ENCODE peak calls at places on chromosomes 12 and 14, in eight cellular contexts. Q is HCT116, N is stomach, I is Peyer's patch, F is upper lobe of left lung, C is breast epithelium, D is body of pancreas, G is suprapubic skin. S is an unnamed sample.

GRCh38 chr12:41527529-41528116 is 339.5 kb downstream of the PDZRN4 start:
- DNase-seq in Q (no peak), N (no peak), I (no peak), F (no peak), C (no peak), D (no peak), G (no peak), S (no peak)

GRCh38 chr12:108828774-108829173 is 28.6 kb downstream of the SSH1 start:
- DNase-seq in Q (peak; percentile 75), N (no peak), I (no peak), F (no peak), C (no peak), D (no peak), G (no peak), S (no peak)

GRCh38 chr14:33120966-33121365 is 182.3 kb downstream of the NPAS3 start:
- DNase-seq in Q (no peak), N (no peak), I (no peak), F (no peak), C (no peak), D (no peak), G (no peak), S (no peak)

GRCh38 chr14:68638056-68638816 is 154.6 kb downstream of the ZFP36L1 start:
- DNase-seq in Q (no peak), N (no peak), I (no peak), F (no peak), C (peak; percentile 14), D (no peak), G (no peak), S (peak; percentile 12)

GRCh38 chr12:93804392-93805179 is 127.4 kb downstream of the CRADD start:
- DNase-seq in Q (no peak), N (no peak), I (no peak), F (no peak), C (no peak), D (no peak), G (no peak), S (no peak)

GRCh38 chr12:53560386-53560785 is 53.1 kb upstream of the NPFF start:
- DNase-seq in Q (no peak), N (no peak), I (no peak), F (no peak), C (no peak), D (no peak), G (no peak), S (no peak)

GRCh38 chr14:50417853-50418252 is 21.2 kb upstream of the CDKL1 start:
- DNase-seq in Q (no peak), N (no peak), I (no peak), F (no peak), C (no peak), D (no peak), G (no peak), S (no peak)

GRCh38 chr12:30437616-30438015 is 258.1 kb downstream of the IPO8 start:
- DNase-seq in Q (no peak), N (no peak), I (no peak), F (no peak), C (no peak), D (no peak), G (no peak), S (no peak)

GRCh38 chr12:55258288-55258687 is 13.9 kb downstream of the OR6C74 start:
- DNase-seq in Q (no peak), N (no peak), I (no peak), F (no peak), C (no peak), D (no peak), G (no peak), S (no peak)

GRCh38 chr12:6608592-6609311 is 1.6 kb upstream of the CHD4 start:
- DNase-seq in Q (no peak), N (no peak), I (no peak), F (no peak), C (no peak), D (no peak), G (no peak), S (no peak)

GRCh38 chr12:9347328-9348127 is 139.3 kb upstream of the PZP start:
- DNase-seq in Q (peak; percentile 10), N (no peak), I (no peak), F (no peak), C (no peak), D (no peak), G (no peak), S (no peak)

GRCh38 chr12:54409267-54409666 is 9.8 kb downstream of the ITGA5 start:
- DNase-seq in Q (no peak), N (no peak), I (no peak), F (no peak), C (no peak), D (no peak), G (no peak), S (no peak)

GRCh38 chr14:99271288-99271941 is 582 bp downstream of the BCL11B start:
- DNase-seq in Q (no peak), N (no peak), I (no peak), F (no peak), C (no peak), D (no peak), G (peak; percentile 67), S (no peak)

GRCh38 chr12:76158518-76159321 is 74.2 kb upstream of the NAP1L1 start:
- DNase-seq in Q (peak; percentile 34), N (peak; percentile 55), I (peak; percentile 64), F (peak; percentile 38), C (no peak), D (peak; percentile 48), G (no peak), S (peak; percentile 88)

GRCh38 chr12:88299567-88300101 is 157.5 kb downstream of the TMTC3 start:
- DNase-seq in Q (peak; percentile 34), N (no peak), I (no peak), F (no peak), C (no peak), D (no peak), G (no peak), S (no peak)

GRCh38 chr12:3578557-3578956 is 87.6 kb downstream of the PRMT8 start:
- DNase-seq in Q (no peak), N (no peak), I (no peak), F (no peak), C (no peak), D (no peak), G (no peak), S (no peak)

GRCh38 chr14:65297744-65298143 is 114.8 kb upstream of the FUT8 start:
- DNase-seq in Q (no peak), N (peak; percentile 78), I (no peak), F (peak; percentile 67), C (no peak), D (peak; percentile 93), G (no peak), S (no peak)
- H3K4me3 ChIP-seq in Q (no peak overlapping the region), N (no peak overlapping the region), I (no peak overlapping the region), F (no peak overlapping the region), C (no peak overlapping the region), D (no peak overlapping the region), G (no peak overlapping the region), S (no peak overlapping the region)

DNA sequence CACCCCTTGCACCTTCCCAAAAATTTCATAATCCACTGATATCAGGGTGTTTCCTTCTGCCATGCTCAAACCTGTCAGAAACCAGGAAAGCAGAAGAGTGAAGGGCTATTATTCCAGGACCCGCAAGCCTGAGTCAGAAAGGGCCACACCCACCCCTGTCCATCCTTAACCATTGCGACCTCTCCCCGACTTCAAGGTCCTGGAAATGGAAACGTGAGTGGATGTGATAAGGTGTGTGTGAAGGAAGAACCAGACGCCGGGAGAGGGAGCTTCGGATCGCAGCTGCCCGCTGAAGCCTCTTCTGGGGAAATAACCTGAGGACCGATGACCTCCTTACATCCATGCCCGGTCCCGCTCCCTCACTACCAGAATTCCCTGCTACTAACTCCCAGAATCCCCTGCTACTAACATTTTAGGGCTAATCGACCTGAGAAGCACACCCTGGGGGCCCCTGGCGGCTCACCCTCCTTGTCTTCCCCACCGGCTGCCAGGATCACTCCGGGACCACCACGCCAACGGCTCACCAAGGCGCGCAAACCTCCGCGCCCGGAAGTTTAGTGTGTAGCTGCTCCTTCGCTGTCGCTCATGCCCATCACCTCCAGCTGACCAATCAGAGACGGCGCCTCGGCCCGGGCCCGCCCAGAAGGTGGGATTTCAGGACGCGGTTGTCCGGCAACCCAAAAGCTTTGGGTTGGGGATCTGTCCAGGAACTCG is at the start of gene ACYP1:
- DNase-seq in Q (peak; percentile 76), N (peak; percentile 95), I (peak; percentile 90), F (peak; percentile 93), C (peak; percentile 91), D (peak; percentile 91), G (peak; percentile 97), S (peak; percentile 94)
- TF ChIP-seq POLR2A in Q (peak; percentile 81), N (no peak), I (no peak), F (no peak), C (peak; percentile 17), D (peak; percentile 29), G (peak; percentile 21), S (no peak)

GRCh38 chr12:26795899-26796298 is 37.1 kb downstream of the ITPR2 start:
- DNase-seq in Q (no peak), N (no peak), I (no peak), F (no peak), C (no peak), D (no peak), G (no peak), S (no peak)

GRCh38 chr12:26787125-26787495 is 45.9 kb downstream of the ITPR2 start:
- DNase-seq in Q (no peak), N (no peak), I (no peak), F (no peak), C (no peak), D (no peak), G (no peak), S (no peak)

GRCh38 chr12:26789731-26790644 is 43.0 kb downstream of the ITPR2 start:
- DNase-seq in Q (no peak), N (no peak), I (no peak), F (peak; percentile 36), C (no peak), D (no peak), G (no peak), S (no peak)

GRCh38 chr12:26790645-26790994 is 42.4 kb downstream of the ITPR2 start:
- DNase-seq in Q (no peak), N (no peak), I (no peak), F (peak; percentile 33), C (no peak), D (no peak), G (no peak), S (no peak)

GRCh38 chr12:26791328-26791791 is 41.6 kb downstream of the ITPR2 start:
- DNase-seq in Q (no peak), N (no peak), I (no peak), F (no peak), C (no peak), D (no peak), G (no peak), S (no peak)
- H3K4me3 ChIP-seq in Q (no peak overlapping the region), N (no peak overlapping the region), I (no peak overlapping the region), F (no peak overlapping the region), C (no peak overlapping the region), D (no peak overlapping the region), G (no peak overlapping the region), S (no peak overlapping the region)

GRCh38 chr12:63961543-63961942 is 117.0 kb downstream of the SRGAP1 start:
- DNase-seq in Q (no peak), N (no peak), I (no peak), F (no peak), C (no peak), D (no peak), G (no peak), S (no peak)
- TF ChIP-seq POLR2A in Q (no peak), N (no peak), I (no peak), F (no peak), C (no peak), D (no peak), G (no peak), S (no peak)

DNA sequence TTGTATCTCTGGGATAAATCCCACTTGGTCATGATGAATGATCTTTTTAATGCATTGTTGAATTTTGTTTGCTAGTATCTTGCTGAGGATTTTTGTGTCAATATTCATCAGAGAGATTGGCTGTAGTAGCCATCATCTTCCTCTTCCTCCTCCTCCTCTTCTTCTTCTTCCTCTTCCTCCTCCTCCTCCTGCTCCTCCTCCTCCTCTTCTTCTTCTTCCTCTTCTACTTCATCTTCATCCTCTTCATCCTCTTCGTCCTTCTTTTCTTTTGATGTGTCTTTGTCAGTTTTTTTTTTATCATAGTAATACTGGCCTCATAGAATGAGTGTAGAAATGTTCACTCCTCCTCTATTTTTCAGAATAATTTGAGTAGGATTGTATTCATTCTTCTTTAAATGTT is 15.4 kb upstream of the PPM1H start:
- DNase-seq in Q (no peak), N (no peak), I (no peak), F (no peak), C (no peak), D (no peak), G (no peak), S (no peak)
- H3K4me3 ChIP-seq in Q (no peak overlapping the region), N (no peak overlapping the region), I (no peak overlapping the region), F (no peak overlapping the region), C (no peak overlapping the region), D (no peak overlapping the region), G (no peak overlapping the region), S (no peak overlapping the region)